ENCODE peak calls at places on chromosomes 16 and 17, in eight cellular contexts. C, H, U, W, Y, E, Q and F are unnamed samples.

GRCh38 chr16:89574681-89575246 is 794 bp upstream of the CPNE7 start:
- DNase-seq in E (peak; percentile 90), Y (peak; percentile 88), H (peak; percentile 93), C (peak; percentile 86), U (peak; percentile 62), W (no peak), Q (peak; percentile 93), F (peak; percentile 92)

GRCh38 chr17:75652934-75653549 is 13.9 kb downstream of the RECQL5 start:
- DNase-seq in W (no peak), Y (peak; percentile 77), C (peak; percentile 37), U (peak; percentile 23), E (peak; percentile 78), H (peak; percentile 54), Q (peak; percentile 74), F (peak; percentile 84)

GRCh38 chr16:54244061-54244886 is 42.3 kb downstream of the IRX3 start:
- DNase-seq in E (peak; percentile 48), U (no peak), Q (no peak), W (no peak), H (no peak), Y (no peak), C (no peak), F (no peak)

GRCh38 chr17:4588862-4589625 is 4.7 kb downstream of the SMTNL2 start:
- DNase-seq in Q (no peak), H (no peak), E (no peak), U (no peak), W (no peak), C (no peak), Y (no peak), F (no peak)

GRCh38 chr17:13575922-13576419 is 25.8 kb downstream of the HS3ST3A1 start:
- DNase-seq in C (no peak), Y (no peak), W (peak; percentile 80), H (no peak), Q (peak; percentile 43), U (peak; percentile 79), E (peak; percentile 99), F (peak; percentile 89)

GRCh38 chr17:4587803-4588202 is 3.5 kb downstream of the SMTNL2 start:
- DNase-seq in C (no peak), Q (peak; percentile 1), W (no peak), U (no peak), Y (no peak), E (peak; percentile 54), H (no peak), F (no peak)

GRCh38 chr16:85928411-85928820 is 29.5 kb downstream of the IRF8 start:
- DNase-seq in Y (peak; percentile 74), H (peak; percentile 60), U (no peak), W (no peak), E (no peak), C (no peak), Q (no peak), F (no peak)

GRCh38 chr16:1791256-1791942 is 2.1 kb downstream of the IGFALS start:
- DNase-seq in Y (no peak), E (no peak), W (no peak), C (no peak), Q (no peak), U (no peak), H (no peak), F (peak; percentile 28)

GRCh38 chr17:2901582-2901981 is 105.3 kb downstream of the RAP1GAP2 start:
- DNase-seq in Y (no peak), W (no peak), H (no peak), E (peak; percentile 45), U (no peak), C (no peak), Q (no peak), F (no peak)

GRCh38 chr17:79527286-79527685 is 83.6 kb downstream of the RBFOX3 start:
- DNase-seq in H (no peak), W (no peak), E (no peak), U (no peak), Y (no peak), C (no peak), Q (no peak), F (no peak)

GRCh38 chr17:51794466-51794865 is 364.0 kb downstream of the CA10 start:
- DNase-seq in Y (no peak), C (no peak), W (no peak), E (no peak), H (no peak), Q (no peak), U (no peak), F (no peak)

GRCh38 chr16:77558786-77559185 is 124.0 kb upstream of the ADAMTS18 start:
- DNase-seq in H (no peak), W (no peak), C (no peak), Y (no peak), E (no peak), U (no peak), Q (no peak), F (no peak)

GRCh38 chr17:32275060-32276042 is 9.7 kb downstream of the RHBDL3 start:
- DNase-seq in U (peak; percentile 89), C (peak; percentile 44), H (peak; percentile 98), W (no peak), Q (no peak), Y (no peak), E (peak; percentile 92), F (peak; percentile 72)

GRCh38 chr16:61530697-61531096 is 505.5 kb downstream of the CDH8 start:
- DNase-seq in H (no peak), U (no peak), Y (no peak), W (no peak), E (no peak), Q (no peak), C (no peak), F (no peak)

GRCh38 chr17:2701996-2702741 is 9.4 kb downstream of the CLUH start:
- DNase-seq in E (peak; percentile 38), U (no peak), H (no peak), W (no peak), Q (no peak), Y (no peak), C (no peak), F (peak; percentile 50)

GRCh38 chr17:15381707-15382106 is 40.3 kb upstream of the TEKT3 start:
- DNase-seq in W (no peak), Y (no peak), C (no peak), U (no peak), Q (no peak), E (no peak), H (no peak), F (no peak)

GRCh38 chr17:39699818-39700147 is at the start of gene ERBB2:
- DNase-seq in W (no peak), E (peak; percentile 90), C (peak; percentile 66), Q (peak; percentile 85), Y (no peak), H (peak; percentile 84), U (peak; percentile 87), F (peak; percentile 89)

GRCh38 chr16:10114411-10114810 is 67.8 kb downstream of the GRIN2A start:
- DNase-seq in C (no peak), Q (no peak), H (no peak), W (no peak), E (no peak), Y (no peak), U (peak; percentile 75), F (no peak)

GRCh38 chr16:88785106-88785924 is at the start of gene PIEZO1:
- DNase-seq in W (no peak), Q (peak; percentile 70), C (peak; percentile 71), E (peak; percentile 46), Y (peak; percentile 73), H (peak; percentile 86), U (peak; percentile 47), F (peak; percentile 54)

GRCh38 chr17:30819941-30820705 is 4.4 kb downstream of the CRLF3 start:
- DNase-seq in E (no peak), Y (no peak), U (no peak), W (no peak), H (peak; percentile 13), C (no peak), Q (no peak), F (no peak)

GRCh38 chr17:44184212-44184810 is 2.5 kb upstream of the TMUB2 start:
- DNase-seq in Y (no peak), H (no peak), C (no peak), E (no peak), W (no peak), Q (no peak), U (no peak), F (no peak)
- H3K4me3 ChIP-seq in Y (peak overlapping the region; percentile 99), H (no peak overlapping the region), C (no peak overlapping the region), E (no peak overlapping the region), W (no peak overlapping the region), Q (no peak overlapping the region), U (no peak overlapping the region), F (no peak overlapping the region)

GRCh38 chr17:50719144-50719923 is at the start of gene LUC7L3:
- DNase-seq in U (peak; percentile 91), H (peak; percentile 98), Q (peak; percentile 97), E (peak; percentile 97), W (peak; percentile 73), Y (peak; percentile 97), C (peak; percentile 94), F (peak; percentile 95)
- H3K79me2 ChIP-seq in U (peaks cover 49% of the 10 kb centered on the region), H (peaks cover 49% of the 10 kb centered on the region), Q (peaks cover 50% of the 10 kb centered on the region), E (peaks cover 44% of the 10 kb centered on the region), W (peaks cover 49% of the 10 kb centered on the region), Y (peaks cover 50% of the 10 kb centered on the region), C (peaks cover 58% of the 10 kb centered on the region), F (peaks cover 49% of the 10 kb centered on the region)

GRCh38 chr16:74168445-74168844 is 128.2 kb upstream of the PSMD7 start:
- DNase-seq in W (no peak), C (no peak), E (no peak), Q (no peak), H (no peak), Y (no peak), U (no peak), F (no peak)

DNA sequence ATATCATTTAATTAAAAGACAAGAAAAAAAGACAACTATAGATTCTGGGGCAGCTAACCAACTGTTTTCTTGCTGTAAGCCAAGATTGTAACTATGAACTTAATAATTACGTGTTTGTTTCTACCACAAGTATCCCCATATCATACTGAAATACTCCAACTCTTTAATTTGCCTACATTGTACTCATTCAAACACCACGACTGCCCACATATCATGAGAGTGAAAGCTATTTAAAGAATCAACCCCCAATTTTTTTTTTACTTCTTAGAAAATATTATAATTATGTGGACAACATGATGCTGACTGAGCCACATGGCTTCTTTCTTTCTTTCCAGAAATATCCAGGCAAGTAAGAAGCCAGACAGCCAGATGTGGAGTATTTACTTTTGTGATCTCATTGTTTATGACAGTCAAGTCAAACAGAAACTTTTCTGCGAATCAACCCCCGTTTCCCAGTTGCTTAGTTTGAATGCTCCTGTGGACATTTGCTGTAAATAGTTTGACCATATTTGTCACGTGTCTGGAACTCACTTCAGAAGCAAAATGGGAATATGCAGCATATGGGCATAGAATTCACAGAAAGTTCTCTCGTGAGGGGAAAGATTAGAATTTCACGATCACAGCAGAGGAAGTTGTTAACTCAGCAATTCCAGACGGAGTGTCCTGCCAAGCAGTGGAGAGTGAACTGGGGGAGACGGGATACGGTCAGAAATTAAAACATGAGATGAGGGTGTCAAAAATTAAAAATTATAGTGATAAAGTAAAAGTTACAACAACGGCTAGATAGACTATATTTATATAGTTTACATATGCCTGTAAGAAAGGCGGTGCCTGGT is 126.7 kb upstream of the PSMD7 start:
- DNase-seq in E (no peak), Y (no peak), U (no peak), Q (no peak), C (no peak), H (peak; percentile 14), W (no peak), F (no peak)
- H3K4me3 ChIP-seq in E (no peak overlapping the region), Y (no peak overlapping the region), U (peak overlapping the region; percentile 22), Q (no peak overlapping the region), C (no peak overlapping the region), H (peak overlapping the region; percentile 60), W (no peak overlapping the region), F (no peak overlapping the region)

GRCh38 chr17:68248199-68248825 is 469 bp downstream of the AMZ2 start:
- DNase-seq in Y (no peak), W (no peak), C (no peak), H (peak; percentile 86), E (no peak), Q (no peak), U (peak; percentile 66), F (no peak)
- H3K79me2 ChIP-seq in Y (peaks cover 53% of the 10 kb centered on the region), W (no peaks in the 10 kb centered on the region), C (no peaks in the 10 kb centered on the region), H (peaks cover 24% of the 10 kb centered on the region), E (no peaks in the 10 kb centered on the region), Q (peaks cover 11% of the 10 kb centered on the region), U (peaks cover 4% of the 10 kb centered on the region), F (no peaks in the 10 kb centered on the region)